ENCODE peak calls at places on chromosomes 3 and 15, in five cellular contexts. S, V, R, X and J are unnamed samples.

GRCh38 chr3:149258298-149258697 is 36.7 kb upstream of the CP start:
- DNase-seq in S (no peak), V (no peak), R (no peak), X (no peak), J (no peak)

GRCh38 chr3:48151058-48151806 is 37.0 kb downstream of the CDC25A start:
- DNase-seq in S (peak), V (peak), R (peak), X (peak), J (peak)

GRCh38 chr3:103499132-103499885 is 1064.5 kb downstream of the ZPLD1 start:
- DNase-seq in S (peak), V (no peak), R (no peak), X (no peak), J (no peak)

GRCh38 chr3:152737021-152737908 is 97.7 kb upstream of the P2RY1 start:
- DNase-seq in S (peak), V (no peak), R (no peak), X (no peak), J (no peak)

GRCh38 chr3:106635271-106635670 is 742.0 kb upstream of the CCDC54 start:
- DNase-seq in S (peak), V (no peak), R (no peak), X (no peak), J (no peak)

GRCh38 chr15:75583689-75584088 is 4.6 kb upstream of the PTPN9 start:
- DNase-seq in S (no peak), V (no peak), R (no peak), X (no peak), J (no peak)

GRCh38 chr3:53056442-53056841 is 10.6 kb upstream of the SFMBT1 start:
- DNase-seq in S (no peak), V (no peak), R (no peak), X (no peak), J (no peak)

GRCh38 chr3:167918686-167919085 is 177.0 kb downstream of the GOLIM4 start:
- DNase-seq in S (peak), V (no peak), R (no peak), X (no peak), J (no peak)

GRCh38 chr3:106425021-106425420 is 556.2 kb upstream of the CBLB start:
- DNase-seq in S (peak), V (no peak), R (no peak), X (no peak), J (no peak)

GRCh38 chr3:61311044-61311443 is 59.8 kb upstream of the FHIT start:
- DNase-seq in S (no peak), V (no peak), R (no peak), X (no peak), J (no peak)

DNA sequence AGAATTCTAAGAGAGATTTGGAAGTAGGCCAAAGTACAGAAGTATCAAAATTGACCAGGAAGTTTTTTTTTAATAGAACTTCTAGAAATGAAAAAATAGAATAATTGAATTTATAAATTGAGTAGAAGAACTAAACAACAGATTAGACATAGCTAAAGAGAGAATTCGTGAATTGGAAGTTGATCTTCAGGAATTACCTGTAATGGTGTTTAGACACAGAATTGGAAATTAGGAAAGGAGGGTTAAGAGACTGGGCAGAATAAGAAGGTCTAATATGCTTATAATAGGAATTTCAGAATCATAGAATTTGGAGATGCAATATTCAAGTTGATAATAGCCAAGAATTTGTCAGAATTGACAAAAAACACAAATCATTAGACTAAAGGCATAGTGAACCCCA is 16.2 kb downstream of the ACVR2B start:
- DNase-seq in S (no peak), V (no peak), R (no peak), X (no peak), J (no peak)
- TF ChIP-seq CTCF in S (no peak), V (no peak), R (no peak), X (no peak), J (no peak)

DNA sequence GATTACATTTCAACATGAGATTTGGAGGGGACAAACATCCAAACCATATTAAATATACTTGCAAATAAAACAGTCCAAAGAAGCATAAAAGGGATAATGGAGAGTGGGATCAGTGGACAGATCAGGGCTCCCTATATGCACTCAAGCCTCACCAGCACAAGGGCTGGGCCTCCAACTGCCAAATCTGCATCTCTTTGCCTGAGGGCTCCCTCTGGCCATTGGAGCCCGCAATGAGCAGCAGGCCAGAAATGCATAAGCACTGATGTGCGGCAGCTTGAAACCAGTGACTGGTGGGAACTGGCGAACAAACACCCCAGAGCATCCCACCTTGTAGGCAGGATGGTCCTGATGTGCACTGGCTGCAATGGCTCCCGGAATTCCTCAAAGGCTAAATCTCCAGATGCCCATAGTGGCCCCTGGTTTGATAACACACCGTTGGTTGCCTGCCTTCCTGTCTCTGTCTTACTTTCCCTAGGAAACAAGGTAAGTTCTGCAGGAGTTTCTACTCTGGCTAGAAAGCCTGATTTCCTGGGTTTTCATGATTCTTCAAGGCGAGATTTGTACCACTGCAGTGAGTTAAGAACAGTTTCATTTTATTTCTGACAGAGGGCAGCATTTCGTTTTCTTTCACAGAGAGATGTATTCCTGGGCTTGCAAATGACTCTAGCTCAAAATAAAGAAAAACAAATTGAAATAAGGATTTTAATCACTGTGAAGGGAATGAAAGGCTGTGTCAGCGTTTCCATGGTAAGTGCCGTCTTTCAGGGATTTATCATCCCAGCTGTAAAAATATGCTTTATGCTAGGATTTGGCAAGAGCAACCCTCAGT is 56.0 kb upstream of the POMGNT2 start:
- DNase-seq in S (no peak), V (no peak), R (no peak), X (no peak), J (no peak)
- TF ChIP-seq CTCF in S (peak), V (no peak), R (no peak), X (peak), J (peak)

GRCh38 chr15:94453227-94453626 is 221.9 kb downstream of the MCTP2 start:
- DNase-seq in S (no peak), V (no peak), R (no peak), X (no peak), J (no peak)
- TF ChIP-seq CTCF in S (no peak), V (no peak), R (no peak), X (no peak), J (no peak)

DNA sequence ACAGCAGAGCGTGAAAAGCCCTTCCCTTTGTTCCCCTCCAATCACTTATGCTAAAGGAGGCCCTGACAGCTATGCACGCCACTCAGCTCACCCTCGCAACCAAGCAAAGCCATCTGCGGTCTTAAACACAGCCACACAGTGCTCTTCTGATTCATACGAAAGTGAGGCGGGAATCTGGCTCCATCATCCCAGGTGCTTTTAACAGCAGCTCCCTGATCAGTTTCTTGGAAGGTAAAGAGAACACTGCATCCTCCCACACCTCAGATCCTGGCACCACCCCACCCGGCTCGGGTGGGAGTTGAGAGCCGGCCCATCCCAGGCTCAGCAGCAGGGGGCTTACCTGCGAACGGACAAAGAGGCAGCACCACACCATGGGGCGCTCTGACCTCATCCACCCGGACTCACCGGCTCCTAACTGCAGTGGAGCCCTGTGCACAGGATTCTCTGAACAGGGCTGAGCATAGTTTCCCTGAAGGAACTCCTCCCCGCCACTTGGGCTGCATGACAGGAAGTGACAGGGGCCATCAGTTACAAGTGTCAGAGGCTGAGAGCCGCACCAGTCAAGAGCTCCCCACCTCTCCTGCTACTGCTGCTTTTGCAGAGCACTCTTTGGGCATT is 114.3 kb upstream of the ARHGEF3 start:
- DNase-seq in S (no peak), V (no peak), R (no peak), X (no peak), J (no peak)
- TF ChIP-seq CTCF in S (no peak), V (no peak), R (no peak), X (no peak), J (no peak)

GRCh38 chr3:118529554-118529953 is 505.1 kb downstream of the IGSF11 start:
- DNase-seq in S (no peak), V (no peak), R (no peak), X (no peak), J (no peak)

GRCh38 chr3:118534519-118534918 is 500.1 kb downstream of the IGSF11 start:
- DNase-seq in S (no peak), V (no peak), R (no peak), X (no peak), J (no peak)

GRCh38 chr3:118526758-118527526 is 507.7 kb downstream of the IGSF11 start:
- DNase-seq in S (no peak), V (no peak), R (no peak), X (no peak), J (no peak)

GRCh38 chr3:118527527-118528044 is 507.1 kb downstream of the IGSF11 start:
- DNase-seq in S (no peak), V (no peak), R (no peak), X (no peak), J (no peak)

DNA sequence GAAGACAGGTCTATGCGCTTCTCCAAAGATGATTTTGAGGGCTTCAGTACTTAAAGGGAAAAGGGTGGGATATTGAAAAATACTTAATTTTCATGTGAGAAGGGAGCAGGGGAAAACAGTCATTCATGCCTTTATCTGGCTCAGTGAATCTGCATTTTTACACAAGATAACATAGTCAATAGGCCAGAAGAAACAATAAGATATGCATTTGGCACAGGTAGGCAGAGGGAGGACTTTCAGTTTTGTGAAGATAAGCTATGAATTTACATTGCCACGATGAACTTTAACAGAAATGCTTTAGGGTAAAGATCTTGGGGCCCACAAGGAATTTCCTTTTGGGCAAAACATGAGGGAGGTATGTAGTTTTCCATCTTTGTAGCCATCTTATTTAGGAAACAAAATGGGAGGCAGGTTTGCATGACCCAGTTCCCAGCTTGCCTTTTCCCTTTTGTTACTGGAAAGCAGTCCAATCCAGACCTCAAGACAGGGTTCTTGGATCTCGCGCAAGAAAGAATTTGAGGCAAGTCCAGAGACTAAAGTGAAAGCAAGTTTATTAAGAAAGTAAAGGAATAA is 504.2 kb downstream of the IGSF11 start:
- DNase-seq in S (no peak), V (no peak), R (no peak), X (no peak), J (no peak)
- TF ChIP-seq CTCF in S (no peak), V (no peak), R (no peak), X (no peak), J (no peak)

DNA sequence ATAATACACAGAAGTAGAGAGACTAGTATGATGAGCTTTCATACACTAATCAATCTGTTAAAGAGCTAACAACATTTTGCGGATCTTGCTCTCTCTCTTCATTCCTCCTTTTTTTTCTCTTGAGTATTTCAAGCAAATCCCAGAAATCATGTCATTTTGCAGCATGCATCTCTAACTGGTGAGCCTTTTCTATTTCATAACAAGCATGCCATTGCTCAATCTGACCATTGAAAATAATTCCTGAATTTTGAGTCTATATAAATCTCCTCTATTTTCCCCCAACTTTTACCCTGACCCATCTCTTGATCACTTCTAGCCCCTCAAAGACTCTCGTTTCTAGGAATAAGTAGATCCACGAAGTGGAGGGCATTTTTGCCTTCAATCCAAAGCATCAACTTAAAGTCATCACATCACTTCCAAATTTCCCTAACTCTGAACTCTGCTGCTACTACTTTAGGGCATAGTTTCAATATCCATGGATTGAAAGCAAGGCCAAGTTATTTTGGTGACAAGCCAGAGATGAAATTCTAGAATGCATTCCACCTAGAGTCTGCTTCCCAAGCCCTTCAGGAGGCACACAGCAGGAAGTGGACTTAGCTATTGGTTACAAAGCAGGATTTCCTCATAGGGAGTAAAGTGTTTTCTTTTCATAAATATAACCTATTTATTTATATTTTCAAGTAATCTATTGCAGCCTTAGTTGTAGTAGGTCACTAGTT is 253.5 kb upstream of the ZPLD1 start:
- DNase-seq in S (peak), V (no peak), R (no peak), X (no peak), J (no peak)
- TF ChIP-seq CTCF in S (no peak), V (no peak), R (no peak), X (no peak), J (no peak)

GRCh38 chr3:37700849-37701248 is 160.8 kb upstream of the CTDSPL start:
- DNase-seq in S (no peak), V (no peak), R (no peak), X (no peak), J (no peak)
- TF ChIP-seq CTCF in S (no peak), V (no peak), R (no peak), X (no peak), J (peak)

GRCh38 chr3:12536423-12536822 is 8.9 kb downstream of the MKRN2OS start:
- DNase-seq in S (no peak), V (no peak), R (no peak), X (no peak), J (no peak)

GRCh38 chr3:12544652-12545472 is 437 bp downstream of the MKRN2OS start:
- DNase-seq in S (no peak), V (no peak), R (no peak), X (no peak), J (no peak)

GRCh38 chr3:12545473-12545791 is at the start of gene MKRN2OS:
- DNase-seq in S (no peak), V (no peak), R (no peak), X (no peak), J (no peak)

GRCh38 chr3:12541625-12542024 is 3.7 kb downstream of the MKRN2OS start:
- DNase-seq in S (no peak), V (no peak), R (no peak), X (no peak), J (no peak)
- TF ChIP-seq CTCF in S (no peak), V (no peak), R (no peak), X (no peak), J (no peak)

GRCh38 chr3:46271910-46272309 is 29.6 kb downstream of the CCR3 start:
- DNase-seq in S (no peak), V (no peak), R (no peak), X (no peak), J (no peak)

GRCh38 chr3:46278816-46279672 is 36.8 kb downstream of the CCR3 start:
- DNase-seq in S (no peak), V (no peak), R (no peak), X (no peak), J (no peak)

GRCh38 chr3:46280105-46280797 is 38.0 kb downstream of the CCR3 start:
- DNase-seq in S (peak), V (no peak), R (peak), X (no peak), J (no peak)

GRCh38 chr3:46277476-46277875 is 35.2 kb downstream of the CCR3 start:
- DNase-seq in S (no peak), V (no peak), R (no peak), X (no peak), J (no peak)

DNA sequence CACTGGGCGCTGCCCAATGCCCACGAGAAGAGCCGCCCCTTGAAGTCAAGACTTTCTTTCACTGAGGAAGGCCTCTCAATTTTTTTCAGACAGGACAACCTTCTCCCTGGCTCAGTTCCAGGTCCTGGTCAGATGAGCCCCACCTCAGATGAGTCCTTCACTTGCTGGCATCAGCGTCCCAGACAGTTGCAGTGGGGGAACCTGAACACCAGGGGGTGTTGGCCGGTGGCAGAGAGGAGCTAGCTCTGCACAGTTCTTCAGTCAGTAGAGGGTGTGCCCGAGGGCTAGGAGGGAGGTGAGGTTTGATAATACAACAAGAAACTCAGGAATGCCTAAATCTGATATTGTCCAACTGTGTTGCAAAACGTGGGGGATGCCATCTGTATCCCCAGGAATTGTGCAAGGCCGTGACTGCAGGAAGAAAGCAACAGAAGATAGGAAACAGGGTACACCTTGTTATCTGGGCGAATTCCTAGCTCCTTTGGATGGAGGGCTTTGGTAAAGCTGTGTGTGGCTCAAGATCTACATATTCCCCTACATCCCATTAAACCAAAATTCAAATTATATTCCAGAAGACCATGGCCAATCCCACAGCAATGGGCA is 34.3 kb downstream of the CCR3 start:
- DNase-seq in S (no peak), V (no peak), R (no peak), X (peak), J (no peak)
- TF ChIP-seq CTCF in S (peak), V (no peak), R (no peak), X (peak), J (peak)